ENCODE peak calls at places on chromosomes 5 and 9, in ten cellular contexts. One of them, this sample, is unnamed.

GRCh38 chr9:91033802-91034201 is 232.2 kb downstream of the SYK start:
- DNase-seq in stomach: no peak
- DNase-seq in sigmoid colon: no peak
- DNase-seq in K562: peak
- DNase-seq in GM12878: no peak
- DNase-seq in transverse colon: peak
- DNase-seq in SK-N-SH: no peak
- DNase-seq in A549: no peak
- DNase-seq in tibial nerve: no peak
- DNase-seq in suprapubic skin: no peak
- DNase-seq in this sample: no peak

GRCh38 chr5:6328173-6328572 is 50.2 kb downstream of the MED10 start:
- DNase-seq in tibial nerve: no peak
- DNase-seq in A549: no peak
- DNase-seq in K562: peak
- DNase-seq in transverse colon: no peak
- DNase-seq in SK-N-SH: no peak
- DNase-seq in sigmoid colon: no peak
- DNase-seq in suprapubic skin: no peak
- DNase-seq in GM12878: no peak
- DNase-seq in stomach: no peak
- DNase-seq in this sample: no peak

GRCh38 chr9:94289691-94290090 is 30.6 kb downstream of the ZNF169 start:
- DNase-seq in tibial nerve: no peak
- DNase-seq in A549: no peak
- DNase-seq in sigmoid colon: no peak
- DNase-seq in transverse colon: no peak
- DNase-seq in SK-N-SH: no peak
- DNase-seq in K562: no peak
- DNase-seq in stomach: no peak
- DNase-seq in suprapubic skin: no peak
- DNase-seq in GM12878: no peak
- DNase-seq in this sample: no peak

GRCh38 chr5:154755361-154756202 is at the start of gene LARP1:
- DNase-seq in sigmoid colon: peak
- DNase-seq in transverse colon: peak
- DNase-seq in K562: peak
- DNase-seq in SK-N-SH: peak
- DNase-seq in tibial nerve: no peak
- DNase-seq in GM12878: no peak
- DNase-seq in A549: no peak
- DNase-seq in stomach: peak
- DNase-seq in suprapubic skin: no peak
- DNase-seq in this sample: peak

GRCh38 chr5:125552486-125552885 is 806.0 kb upstream of the ZNF608 start:
- DNase-seq in A549: no peak
- DNase-seq in SK-N-SH: no peak
- DNase-seq in sigmoid colon: no peak
- DNase-seq in GM12878: no peak
- DNase-seq in tibial nerve: no peak
- DNase-seq in K562: no peak
- DNase-seq in stomach: no peak
- DNase-seq in suprapubic skin: no peak
- DNase-seq in transverse colon: no peak
- DNase-seq in this sample: no peak

GRCh38 chr9:98805506-98806272 is 1.8 kb upstream of the GALNT12 start:
- DNase-seq in A549: no peak
- DNase-seq in tibial nerve: no peak
- DNase-seq in suprapubic skin: no peak
- DNase-seq in SK-N-SH: no peak
- DNase-seq in K562: no peak
- DNase-seq in stomach: no peak
- DNase-seq in GM12878: no peak
- DNase-seq in transverse colon: no peak
- DNase-seq in sigmoid colon: no peak
- DNase-seq in this sample: no peak

GRCh38 chr5:138210985-138211384 is 2.1 kb downstream of the CDC23 start:
- DNase-seq in suprapubic skin: no peak
- DNase-seq in GM12878: no peak
- DNase-seq in A549: no peak
- DNase-seq in transverse colon: no peak
- DNase-seq in stomach: no peak
- DNase-seq in sigmoid colon: no peak
- DNase-seq in K562: no peak
- DNase-seq in tibial nerve: no peak
- DNase-seq in SK-N-SH: no peak
- DNase-seq in this sample: no peak

GRCh38 chr9:122394265-122395242 is 23.7 kb downstream of the PTGS1 start:
- DNase-seq in tibial nerve: peak
- DNase-seq in SK-N-SH: no peak
- DNase-seq in GM12878: no peak
- DNase-seq in suprapubic skin: no peak
- DNase-seq in stomach: no peak
- DNase-seq in K562: no peak
- DNase-seq in sigmoid colon: peak
- DNase-seq in A549: no peak
- DNase-seq in transverse colon: peak
- DNase-seq in this sample: no peak

GRCh38 chr9:87829756-87830155 is 52.9 kb upstream of the SPATA31E1 start:
- DNase-seq in tibial nerve: no peak
- DNase-seq in K562: no peak
- DNase-seq in transverse colon: no peak
- DNase-seq in SK-N-SH: no peak
- DNase-seq in sigmoid colon: no peak
- DNase-seq in A549: no peak
- DNase-seq in suprapubic skin: no peak
- DNase-seq in GM12878: no peak
- DNase-seq in stomach: no peak
- DNase-seq in this sample: no peak

GRCh38 chr5:104914536-104915070 is 1352.0 kb upstream of the NUDT12 start:
- DNase-seq in stomach: no peak
- DNase-seq in tibial nerve: no peak
- DNase-seq in transverse colon: no peak
- DNase-seq in A549: no peak
- DNase-seq in suprapubic skin: no peak
- DNase-seq in sigmoid colon: no peak
- DNase-seq in GM12878: no peak
- DNase-seq in SK-N-SH: no peak
- DNase-seq in K562: no peak
- DNase-seq in this sample: no peak

GRCh38 chr5:104909803-104910202 is 1347.2 kb upstream of the NUDT12 start:
- DNase-seq in K562: no peak
- DNase-seq in transverse colon: no peak
- DNase-seq in tibial nerve: no peak
- DNase-seq in SK-N-SH: no peak
- DNase-seq in suprapubic skin: no peak
- DNase-seq in stomach: no peak
- DNase-seq in sigmoid colon: no peak
- DNase-seq in A549: no peak
- DNase-seq in GM12878: no peak
- DNase-seq in this sample: no peak

DNA sequence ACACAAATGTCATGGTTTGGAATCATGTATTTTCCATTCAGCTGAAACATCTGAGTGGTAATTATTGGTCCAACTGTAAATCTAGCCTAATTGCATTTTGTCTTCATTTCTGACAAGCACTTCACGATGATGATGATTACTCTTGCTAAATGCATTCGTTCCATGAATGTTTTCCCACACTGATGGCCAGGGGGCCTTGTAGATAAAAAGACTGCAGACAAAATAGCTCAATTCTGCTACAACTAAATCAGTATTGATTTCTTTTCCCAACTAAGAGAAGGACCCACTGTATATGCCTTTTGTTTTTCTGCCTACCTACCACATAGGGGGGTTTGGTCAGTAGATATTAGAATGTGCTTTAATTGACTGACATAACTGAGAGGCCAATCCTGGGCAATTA is 1351.3 kb upstream of the NUDT12 start:
- DNase-seq in GM12878: no peak
- DNase-seq in A549: no peak
- DNase-seq in stomach: no peak
- DNase-seq in SK-N-SH: peak
- DNase-seq in tibial nerve: no peak
- DNase-seq in K562: no peak
- DNase-seq in suprapubic skin: no peak
- DNase-seq in sigmoid colon: no peak
- DNase-seq in transverse colon: no peak
- DNase-seq in this sample: no peak
- H3K4me3 ChIP-seq in GM12878: no peak
- H3K4me3 ChIP-seq in A549: no peak
- H3K4me3 ChIP-seq in stomach: no peak
- H3K4me3 ChIP-seq in SK-N-SH: no peak
- H3K4me3 ChIP-seq in tibial nerve: no peak
- H3K4me3 ChIP-seq in K562: no peak
- H3K4me3 ChIP-seq in suprapubic skin: no peak
- H3K4me3 ChIP-seq in sigmoid colon: no peak
- H3K4me3 ChIP-seq in transverse colon: no peak
- H3K4me3 ChIP-seq in this sample: no peak

GRCh38 chr9:79603222-79603925 is 31.6 kb downstream of the TLE4 start:
- DNase-seq in GM12878: no peak
- DNase-seq in stomach: no peak
- DNase-seq in SK-N-SH: no peak
- DNase-seq in sigmoid colon: no peak
- DNase-seq in tibial nerve: no peak
- DNase-seq in transverse colon: no peak
- DNase-seq in suprapubic skin: no peak
- DNase-seq in K562: no peak
- DNase-seq in A549: no peak
- DNase-seq in this sample: no peak
- TF ChIP-seq CTCF in GM12878: no peak
- TF ChIP-seq CTCF in stomach: no peak
- TF ChIP-seq CTCF in SK-N-SH: no peak
- TF ChIP-seq CTCF in sigmoid colon: no peak
- TF ChIP-seq CTCF in tibial nerve: no peak
- TF ChIP-seq CTCF in transverse colon: no peak
- TF ChIP-seq CTCF in suprapubic skin: no peak
- TF ChIP-seq CTCF in K562: no peak
- TF ChIP-seq CTCF in A549: no peak
- TF ChIP-seq CTCF in this sample: no peak

GRCh38 chr5:38375423-38375822 is 117.1 kb downstream of the EGFLAM start:
- DNase-seq in SK-N-SH: no peak
- DNase-seq in transverse colon: no peak
- DNase-seq in K562: no peak
- DNase-seq in A549: no peak
- DNase-seq in tibial nerve: no peak
- DNase-seq in GM12878: no peak
- DNase-seq in suprapubic skin: no peak
- DNase-seq in stomach: no peak
- DNase-seq in sigmoid colon: no peak
- DNase-seq in this sample: no peak

GRCh38 chr5:38370341-38371100 is 112.2 kb downstream of the EGFLAM start:
- DNase-seq in SK-N-SH: no peak
- DNase-seq in A549: no peak
- DNase-seq in GM12878: no peak
- DNase-seq in tibial nerve: no peak
- DNase-seq in transverse colon: no peak
- DNase-seq in sigmoid colon: no peak
- DNase-seq in stomach: no peak
- DNase-seq in suprapubic skin: no peak
- DNase-seq in K562: no peak
- DNase-seq in this sample: peak

GRCh38 chr5:38376404-38376803 is 118.0 kb downstream of the EGFLAM start:
- DNase-seq in sigmoid colon: no peak
- DNase-seq in suprapubic skin: no peak
- DNase-seq in K562: no peak
- DNase-seq in GM12878: no peak
- DNase-seq in A549: no peak
- DNase-seq in tibial nerve: no peak
- DNase-seq in SK-N-SH: no peak
- DNase-seq in transverse colon: no peak
- DNase-seq in stomach: no peak
- DNase-seq in this sample: no peak

GRCh38 chr5:38369692-38370091 is 111.3 kb downstream of the EGFLAM start:
- DNase-seq in stomach: no peak
- DNase-seq in K562: no peak
- DNase-seq in GM12878: no peak
- DNase-seq in sigmoid colon: no peak
- DNase-seq in tibial nerve: no peak
- DNase-seq in A549: no peak
- DNase-seq in transverse colon: no peak
- DNase-seq in SK-N-SH: no peak
- DNase-seq in suprapubic skin: no peak
- DNase-seq in this sample: no peak

GRCh38 chr5:38373733-38374132 is 115.4 kb downstream of the EGFLAM start:
- DNase-seq in tibial nerve: no peak
- DNase-seq in transverse colon: no peak
- DNase-seq in GM12878: no peak
- DNase-seq in SK-N-SH: no peak
- DNase-seq in A549: no peak
- DNase-seq in suprapubic skin: no peak
- DNase-seq in stomach: no peak
- DNase-seq in K562: no peak
- DNase-seq in sigmoid colon: no peak
- DNase-seq in this sample: no peak
- TF ChIP-seq EP300 in tibial nerve: no peak
- TF ChIP-seq EP300 in transverse colon: no peak
- TF ChIP-seq EP300 in GM12878: no peak
- TF ChIP-seq EP300 in SK-N-SH: no peak
- TF ChIP-seq EP300 in A549: no peak
- TF ChIP-seq EP300 in suprapubic skin: no peak
- TF ChIP-seq EP300 in stomach: no peak
- TF ChIP-seq EP300 in K562: no peak
- TF ChIP-seq EP300 in sigmoid colon: no peak
- TF ChIP-seq EP300 in this sample: no peak

GRCh38 chr5:88664630-88665029 is 218.4 kb downstream of the MEF2C start:
- DNase-seq in transverse colon: no peak
- DNase-seq in SK-N-SH: no peak
- DNase-seq in sigmoid colon: no peak
- DNase-seq in GM12878: no peak
- DNase-seq in stomach: no peak
- DNase-seq in suprapubic skin: no peak
- DNase-seq in tibial nerve: no peak
- DNase-seq in A549: no peak
- DNase-seq in K562: no peak
- DNase-seq in this sample: no peak

GRCh38 chr5:88667187-88668141 is 215.5 kb downstream of the MEF2C start:
- DNase-seq in A549: no peak
- DNase-seq in GM12878: no peak
- DNase-seq in transverse colon: no peak
- DNase-seq in suprapubic skin: no peak
- DNase-seq in K562: no peak
- DNase-seq in SK-N-SH: no peak
- DNase-seq in sigmoid colon: no peak
- DNase-seq in tibial nerve: no peak
- DNase-seq in stomach: no peak
- DNase-seq in this sample: no peak

GRCh38 chr5:88665750-88666215 is 217.2 kb downstream of the MEF2C start:
- DNase-seq in SK-N-SH: no peak
- DNase-seq in transverse colon: no peak
- DNase-seq in suprapubic skin: no peak
- DNase-seq in sigmoid colon: no peak
- DNase-seq in GM12878: no peak
- DNase-seq in stomach: no peak
- DNase-seq in tibial nerve: no peak
- DNase-seq in K562: no peak
- DNase-seq in A549: no peak
- DNase-seq in this sample: no peak

GRCh38 chr5:88669314-88669713 is 213.7 kb downstream of the MEF2C start:
- DNase-seq in A549: no peak
- DNase-seq in K562: no peak
- DNase-seq in tibial nerve: no peak
- DNase-seq in GM12878: no peak
- DNase-seq in transverse colon: no peak
- DNase-seq in suprapubic skin: no peak
- DNase-seq in stomach: no peak
- DNase-seq in sigmoid colon: no peak
- DNase-seq in SK-N-SH: no peak
- DNase-seq in this sample: no peak

GRCh38 chr5:88666761-88667186 is 216.2 kb downstream of the MEF2C start:
- DNase-seq in transverse colon: no peak
- DNase-seq in K562: no peak
- DNase-seq in GM12878: no peak
- DNase-seq in stomach: no peak
- DNase-seq in tibial nerve: no peak
- DNase-seq in suprapubic skin: no peak
- DNase-seq in sigmoid colon: no peak
- DNase-seq in A549: no peak
- DNase-seq in SK-N-SH: no peak
- DNase-seq in this sample: no peak
- H3K4me3 ChIP-seq in transverse colon: peak
- H3K4me3 ChIP-seq in K562: peak
- H3K4me3 ChIP-seq in GM12878: peak
- H3K4me3 ChIP-seq in stomach: peak
- H3K4me3 ChIP-seq in tibial nerve: peak
- H3K4me3 ChIP-seq in suprapubic skin: peak
- H3K4me3 ChIP-seq in sigmoid colon: no peak
- H3K4me3 ChIP-seq in A549: no peak
- H3K4me3 ChIP-seq in SK-N-SH: peak
- H3K4me3 ChIP-seq in this sample: peak